ENCODE peak calls at places on chromosomes 7 and 10, in six cellular contexts. V is GM23248, Y is left ventricle myocardium inferior, E is adrenal gland, U is left lung, D is stomach. Q is an unnamed sample.

GRCh38 chr10:71440506-71441035 is 43.9 kb downstream of the CDH23 start:
- DNase-seq in D (no peak), Y (no peak), E (no peak), V (no peak), U (no peak), Q (no peak)

GRCh38 chr7:154598405-154598804 is 404.5 kb downstream of the PAXIP1 start:
- DNase-seq in V (no peak), Y (no peak), U (no peak), E (no peak), D (no peak), Q (no peak)

GRCh38 chr7:105141068-105141467 is 127.1 kb downstream of the KMT2E start:
- DNase-seq in E (no peak), V (peak; percentile 64), Y (no peak), U (no peak), D (no peak), Q (no peak)

GRCh38 chr7:30965883-30966282 is 2.1 kb downstream of the GHRHR start:
- DNase-seq in V (no peak), U (no peak), E (no peak), D (no peak), Y (no peak), Q (no peak)

GRCh38 chr10:80699602-80700039 is 161.9 kb downstream of the SH2D4B start:
- DNase-seq in D (peak; percentile 73), U (peak; percentile 96), E (peak; percentile 79), V (peak; percentile 78), Y (peak; percentile 74), Q (peak; percentile 48)

GRCh38 chr10:15172306-15172840 is 3.9 kb upstream of the NMT2 start:
- DNase-seq in Y (no peak), V (no peak), D (no peak), U (no peak), E (no peak), Q (no peak)

GRCh38 chr7:41705109-41705871 is 2.4 kb upstream of the INHBA start:
- DNase-seq in E (peak; percentile 93), U (peak; percentile 97), V (peak; percentile 95), D (peak; percentile 90), Y (peak; percentile 82), Q (peak; percentile 80)

GRCh38 chr10:86301431-86301830 is 65.2 kb downstream of the GRID1 start:
- DNase-seq in Y (no peak), V (no peak), D (peak; percentile 10), E (no peak), U (no peak), Q (no peak)

GRCh38 chr7:55306331-55306730 is 58.8 kb upstream of the LANCL2 start:
- DNase-seq in U (no peak), E (no peak), V (peak; percentile 56), Y (no peak), D (no peak), Q (no peak)

GRCh38 chr7:67696124-67696523 is 699.5 kb downstream of the TYW1 start:
- DNase-seq in D (no peak), V (no peak), Y (no peak), E (no peak), U (no peak), Q (no peak)

GRCh38 chr10:127044191-127044590 is 139.0 kb downstream of the DOCK1 start:
- DNase-seq in Y (no peak), D (peak; percentile 59), V (no peak), U (no peak), E (no peak), Q (peak; percentile 50)

GRCh38 chr7:127644484-127644883 is 7.5 kb upstream of the SND1 start:
- DNase-seq in Y (no peak), E (no peak), V (no peak), D (no peak), U (no peak), Q (no peak)

DNA sequence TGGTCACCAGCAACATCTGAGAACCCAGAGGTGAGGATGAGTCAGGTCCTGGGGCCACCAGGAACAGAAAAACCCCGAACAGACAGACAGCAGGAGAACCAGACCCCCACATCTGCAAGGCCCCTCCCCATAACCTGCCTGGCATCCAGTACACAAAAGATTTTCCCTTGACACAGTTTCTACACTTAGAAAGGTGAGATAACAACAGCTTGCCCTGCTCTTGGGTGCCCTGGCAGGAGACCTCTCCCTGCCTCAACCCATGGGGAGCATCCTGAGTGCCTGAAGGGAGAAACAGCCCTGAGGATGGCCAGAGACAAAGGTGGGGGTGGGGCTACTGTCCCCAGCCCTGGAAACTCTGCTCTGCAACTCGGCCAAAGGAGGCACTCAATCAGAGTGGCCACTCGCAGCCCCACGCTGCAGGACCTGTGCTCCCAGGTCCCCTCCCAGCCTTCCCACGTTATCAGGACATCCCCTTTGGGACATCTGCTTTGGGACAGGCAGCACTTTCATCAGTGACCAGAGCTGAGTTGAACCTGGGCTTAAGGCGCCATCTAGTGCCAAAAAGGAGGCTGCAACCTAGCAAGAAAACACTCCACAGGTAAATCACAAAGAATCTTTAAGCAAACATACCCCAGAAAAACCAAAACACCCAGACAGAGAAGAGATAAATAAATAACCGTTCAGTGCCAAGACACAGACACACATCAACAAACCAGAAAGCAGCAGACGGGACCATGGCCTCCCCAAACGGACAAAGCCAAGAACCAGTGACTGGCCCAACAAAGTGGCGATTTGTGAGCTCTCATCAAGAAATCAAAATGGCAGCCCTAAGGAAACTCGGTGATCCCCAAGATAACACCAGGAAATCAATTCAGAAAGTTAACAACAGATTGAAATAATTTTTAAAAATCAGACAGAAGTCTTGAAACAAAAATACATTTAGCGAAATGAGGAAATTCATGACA is 233.7 kb downstream of the PTPRN2 start:
- DNase-seq in U (peak; percentile 36), E (no peak), V (peak; percentile 19), Y (no peak), D (no peak), Q (no peak)
- H3K9me3 ChIP-seq in U (peaks cover 5% of the 10 kb centered on the region), E (no peaks in the 10 kb centered on the region), V (no peaks in the 10 kb centered on the region), Y (peaks cover 21% of the 10 kb centered on the region), D (peaks cover 23% of the 10 kb centered on the region), Q (no peaks in the 10 kb centered on the region)

GRCh38 chr10:77348711-77349110 is 288.9 kb downstream of the KCNMA1 start:
- DNase-seq in E (no peak), D (no peak), V (no peak), U (no peak), Y (no peak), Q (no peak)

GRCh38 chr10:77348082-77348481 is 289.5 kb downstream of the KCNMA1 start:
- DNase-seq in U (no peak), E (no peak), Y (no peak), D (no peak), V (no peak), Q (no peak)

GRCh38 chr10:77349226-77349625 is 288.4 kb downstream of the KCNMA1 start:
- DNase-seq in E (no peak), U (no peak), V (no peak), D (no peak), Y (no peak), Q (no peak)

GRCh38 chr10:77350134-77350533 is 287.5 kb downstream of the KCNMA1 start:
- DNase-seq in Y (no peak), D (no peak), U (no peak), E (no peak), V (no peak), Q (no peak)

GRCh38 chr10:77346031-77346430 is 291.6 kb downstream of the KCNMA1 start:
- DNase-seq in U (no peak), Y (no peak), V (no peak), D (no peak), E (no peak), Q (no peak)
- H3K27me3 ChIP-seq in U (no peaks in the 10 kb centered on the region), Y (peaks cover 25% of the 10 kb centered on the region), V (no peaks in the 10 kb centered on the region), D (no peaks in the 10 kb centered on the region), E (no peaks in the 10 kb centered on the region), Q (no peaks in the 10 kb centered on the region)

DNA sequence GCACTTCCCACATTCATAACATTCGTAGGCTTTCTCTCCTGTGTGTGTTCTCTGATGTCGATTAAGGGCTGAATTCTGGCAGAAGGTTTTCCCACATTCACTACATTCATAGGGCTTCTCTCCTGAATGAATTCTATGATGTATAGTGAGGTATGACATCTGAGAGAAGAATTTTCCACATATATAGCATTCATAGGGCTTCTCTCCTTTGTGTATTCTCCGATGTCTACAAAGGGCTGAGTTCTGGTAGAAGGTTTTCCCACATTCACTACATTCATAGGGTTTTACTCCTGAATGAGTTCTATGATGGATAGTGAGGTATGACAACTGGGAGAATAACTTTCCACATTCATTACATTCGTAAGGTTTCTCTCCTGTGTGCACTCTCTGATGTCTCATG is 15.6 kb downstream of the ZNF12 start:
- DNase-seq in Y (no peak), V (no peak), E (no peak), U (no peak), D (no peak), Q (no peak)
- H3K9me3 ChIP-seq in Y (peaks cover 100% of the 10 kb centered on the region), V (peaks cover 48% of the 10 kb centered on the region), E (peaks cover 35% of the 10 kb centered on the region), U (peaks cover 100% of the 10 kb centered on the region), D (peaks cover 100% of the 10 kb centered on the region), Q (peaks cover 13% of the 10 kb centered on the region)

GRCh38 chr10:101112799-101113594 is 18.1 kb upstream of the TLX1 start:
- DNase-seq in V (no peak), Y (no peak), D (no peak), U (peak; percentile 20), E (no peak), Q (no peak)

GRCh38 chr10:101118031-101118430 is 13.1 kb upstream of the TLX1 start:
- DNase-seq in V (no peak), D (no peak), U (no peak), E (no peak), Y (no peak), Q (no peak)

GRCh38 chr10:101120520-101120883 is 10.6 kb upstream of the TLX1 start:
- DNase-seq in E (no peak), Y (no peak), D (no peak), V (no peak), U (no peak), Q (no peak)

GRCh38 chr10:101113890-101114403 is 17.2 kb upstream of the TLX1 start:
- DNase-seq in V (no peak), Y (no peak), E (no peak), U (no peak), D (no peak), Q (no peak)

GRCh38 chr10:101116754-101117153 is 14.3 kb upstream of the TLX1 start:
- DNase-seq in Y (no peak), V (no peak), D (no peak), U (no peak), E (no peak), Q (no peak)
- H3K27me3 ChIP-seq in Y (peaks cover 98% of the 10 kb centered on the region), V (peaks cover 69% of the 10 kb centered on the region), D (peaks cover 47% of the 10 kb centered on the region), U (peaks cover 21% of the 10 kb centered on the region), E (peaks cover 34% of the 10 kb centered on the region), Q (no peaks in the 10 kb centered on the region)

GRCh38 chr7:64654796-64655548 is 11.0 kb upstream of the ZNF107 start:
- DNase-seq in D (no peak), Y (no peak), U (no peak), V (no peak), E (no peak), Q (no peak)

GRCh38 chr7:64656489-64656888 is 9.4 kb upstream of the ZNF107 start:
- DNase-seq in U (no peak), Y (no peak), E (no peak), V (no peak), D (no peak), Q (no peak)

GRCh38 chr7:64655811-64656210 is 10.1 kb upstream of the ZNF107 start:
- DNase-seq in D (no peak), U (no peak), E (no peak), V (no peak), Y (no peak), Q (no peak)

GRCh38 chr7:64651632-64652165 is 14.2 kb upstream of the ZNF107 start:
- DNase-seq in V (no peak), D (no peak), U (no peak), Y (no peak), E (no peak), Q (no peak)

GRCh38 chr7:64653721-64654401 is 12.1 kb upstream of the ZNF107 start:
- DNase-seq in E (no peak), D (no peak), V (no peak), U (no peak), Y (no peak), Q (no peak)
- H3K9me3 ChIP-seq in E (no peaks in the 10 kb centered on the region), D (peaks cover 4% of the 10 kb centered on the region), V (no peaks in the 10 kb centered on the region), U (peaks cover 5% of the 10 kb centered on the region), Y (no peaks in the 10 kb centered on the region), Q (no peaks in the 10 kb centered on the region)

Q was measured in pancreas.